ENCODE peak calls at places on chromosomes 1 and 21, in five cellular contexts. K is K562, R is GM12878, Z is GM23338, U is HepG2. J is an unnamed sample.

GRCh38 chr1:65538664-65539063 is 118.2 kb downstream of the LEPR start:
- DNase-seq in K (no peak), R (no peak), Z (no peak), U (no peak), J (no peak)

GRCh38 chr21:42646076-42646825 is 7.2 kb upstream of the PDE9A start:
- DNase-seq in K (no peak), R (no peak), Z (no peak), U (no peak), J (no peak)

GRCh38 chr1:214584805-214585766 is 17.9 kb upstream of the CENPF start:
- DNase-seq in K (peak), R (no peak), Z (peak), U (peak), J (peak)

GRCh38 chr1:100734716-100735115 is 15.2 kb downstream of the VCAM1 start:
- DNase-seq in K (no peak), R (no peak), Z (no peak), U (no peak), J (no peak)

GRCh38 chr1:53315456-53316048 is 12.3 kb downstream of the LRP8 start:
- DNase-seq in K (no peak), R (no peak), Z (no peak), U (no peak), J (no peak)

GRCh38 chr1:36771678-36772284 is 262.5 kb downstream of the GRIK3 start:
- DNase-seq in K (no peak), R (no peak), Z (peak), U (no peak), J (no peak)

GRCh38 chr21:38863291-38863690 is 57.6 kb downstream of the ETS2 start:
- DNase-seq in K (no peak), R (no peak), Z (no peak), U (no peak), J (no peak)

GRCh38 chr1:236480758-236481436 is 42.9 kb upstream of the LGALS8 start:
- DNase-seq in K (no peak), R (no peak), Z (no peak), U (peak), J (no peak)

GRCh38 chr1:154961207-154961496 is 430 bp downstream of the PYGO2 start:
- DNase-seq in K (peak), R (no peak), Z (no peak), U (peak), J (no peak)

GRCh38 chr1:43878440-43878839 is 55.2 kb upstream of the ARTN start:
- DNase-seq in K (no peak), R (no peak), Z (no peak), U (no peak), J (no peak)

GRCh38 chr1:3577300-3577699 is 34.0 kb downstream of the MEGF6 start:
- DNase-seq in K (no peak), R (no peak), Z (no peak), U (no peak), J (no peak)

GRCh38 chr1:166167395-166167922 is 658 bp upstream of the FAM78B start:
- DNase-seq in K (no peak), R (no peak), Z (peak), U (no peak), J (no peak)

GRCh38 chr1:117093091-117093534 is 28.4 kb downstream of the TRIM45 start:
- DNase-seq in K (peak), R (no peak), Z (peak), U (no peak), J (no peak)

GRCh38 chr1:226642421-226642820 is 93.9 kb downstream of the STUM start:
- DNase-seq in K (no peak), R (no peak), Z (no peak), U (no peak), J (no peak)

GRCh38 chr21:25639167-25639921 is at the start of gene JAM2:
- DNase-seq in K (no peak), R (no peak), Z (peak), U (no peak), J (peak)
- TF ChIP-seq JUNB in K (no peak), R (no peak), Z (no peak), U (no peak), J (no peak)

DNA sequence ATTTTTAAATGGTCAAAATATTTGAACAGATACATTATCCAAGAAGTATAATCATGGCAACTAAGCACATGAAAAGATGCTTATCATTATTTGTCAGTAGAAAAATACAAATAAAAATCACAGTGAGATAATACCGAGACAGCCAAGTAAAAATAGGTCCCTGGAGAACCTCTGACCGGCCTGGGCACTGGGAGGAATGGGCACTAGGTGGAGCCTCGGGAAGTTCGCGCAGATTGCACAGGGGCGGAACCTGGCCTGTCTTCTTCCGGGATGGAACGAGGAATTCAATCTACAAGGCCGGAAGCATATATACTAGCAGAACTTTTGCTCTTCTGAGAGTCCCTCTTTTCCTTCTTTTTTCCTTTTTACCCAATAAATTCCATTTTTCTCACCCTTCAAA is 148.5 kb upstream of the CHRM3 start:
- DNase-seq in K (no peak), R (no peak), Z (peak), U (no peak), J (no peak)
- TF ChIP-seq JUNB in K (no peak), R (no peak), Z (no peak), U (no peak), J (no peak)

GRCh38 chr1:6166221-6166620 is 13.9 kb downstream of the CHD5 start:
- DNase-seq in K (no peak), R (no peak), Z (no peak), U (no peak), J (no peak)

GRCh38 chr1:6165027-6165426 is 15.1 kb downstream of the CHD5 start:
- DNase-seq in K (no peak), R (no peak), Z (no peak), U (no peak), J (no peak)

GRCh38 chr1:6165441-6165985 is 14.6 kb downstream of the CHD5 start:
- DNase-seq in K (no peak), R (no peak), Z (no peak), U (no peak), J (no peak)

GRCh38 chr1:6167391-6168303 is 12.5 kb downstream of the CHD5 start:
- DNase-seq in K (no peak), R (no peak), Z (no peak), U (no peak), J (no peak)

GRCh38 chr1:6166655-6167390 is 13.3 kb downstream of the CHD5 start:
- DNase-seq in K (no peak), R (no peak), Z (no peak), U (no peak), J (no peak)
- TF ChIP-seq JUNB in K (no peak), R (no peak), Z (no peak), U (no peak), J (no peak)

DNA sequence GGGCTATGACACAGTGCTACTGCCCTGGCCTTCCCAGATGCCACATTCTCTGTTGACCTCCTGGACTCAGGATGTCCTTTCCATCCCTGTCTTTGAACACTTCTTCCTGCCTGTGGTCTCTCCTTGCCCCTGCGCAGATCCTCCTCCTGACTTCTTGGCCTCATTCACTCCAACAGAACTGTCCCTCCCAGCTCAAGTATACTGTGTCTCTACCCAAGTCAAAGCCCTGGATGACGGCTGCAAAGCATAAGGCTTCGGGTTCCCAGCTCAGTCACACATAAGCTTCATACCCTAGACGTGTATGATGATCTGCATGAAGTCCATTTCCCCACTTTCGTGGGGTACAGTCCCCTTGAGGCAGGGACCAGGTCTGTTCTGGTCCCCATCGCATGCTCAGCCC is 328.2 kb upstream of the VAMP3 start:
- DNase-seq in K (no peak), R (no peak), Z (no peak), U (no peak), J (no peak)
- TF ChIP-seq JUNB in K (no peak), R (no peak), Z (no peak), U (no peak), J (no peak)

DNA sequence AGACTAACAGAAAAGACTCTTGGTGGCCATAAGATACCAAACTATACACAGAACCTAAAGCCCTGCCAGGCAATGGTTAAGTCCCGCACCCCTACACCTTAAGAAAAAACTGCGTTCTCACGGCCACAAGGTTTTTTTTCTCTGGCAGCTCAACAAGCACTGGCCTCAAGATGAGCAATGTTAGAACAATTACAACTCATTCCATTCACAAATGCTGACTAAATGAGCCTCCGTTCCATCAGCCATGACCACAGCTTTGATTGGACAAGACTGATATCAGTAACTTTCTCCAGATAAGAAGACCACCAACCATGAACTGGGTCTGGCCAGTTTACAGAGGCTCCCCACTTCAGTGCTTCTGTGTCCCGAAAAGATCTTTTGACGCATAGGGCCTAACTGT is 31.9 kb downstream of the SEC16B start:
- DNase-seq in K (no peak), R (no peak), Z (no peak), U (no peak), J (no peak)
- TF ChIP-seq JUNB in K (no peak), R (no peak), Z (no peak), U (no peak), J (no peak)

DNA sequence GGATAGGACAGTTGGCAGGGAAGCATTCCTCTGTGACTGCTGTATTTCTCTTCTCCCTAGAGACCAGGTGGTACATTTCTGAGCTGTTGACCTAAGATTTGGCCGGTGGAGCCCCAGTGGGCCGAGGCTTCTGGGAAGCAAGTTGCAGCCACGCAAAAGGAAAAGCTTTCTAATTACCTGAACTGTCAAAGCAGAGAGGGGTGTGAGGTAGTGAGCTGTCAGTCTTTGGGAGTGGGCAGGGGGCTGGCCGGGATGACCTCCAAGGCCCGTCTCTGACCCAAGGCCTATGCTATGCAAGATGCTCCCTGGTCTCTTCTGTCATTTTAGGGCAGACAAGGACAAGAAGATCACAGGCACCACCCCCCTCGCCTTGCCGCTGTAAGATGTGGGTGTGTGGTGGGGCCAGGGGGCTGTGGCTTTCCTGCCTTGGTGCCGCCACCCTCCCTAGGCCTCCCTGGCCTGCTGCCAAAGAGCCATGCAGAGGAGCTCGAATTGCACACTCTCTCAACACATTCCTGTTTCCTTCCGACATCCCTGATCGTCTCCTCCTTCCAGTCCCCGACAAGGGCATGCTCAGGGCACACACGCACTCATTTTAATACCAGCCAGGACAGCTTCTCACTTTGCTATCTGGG is 7.7 kb downstream of the PADI1 start:
- DNase-seq in K (no peak), R (no peak), Z (peak), U (no peak), J (no peak)
- TF ChIP-seq JUNB in K (no peak), R (no peak), Z (no peak), U (no peak), J (no peak)

DNA sequence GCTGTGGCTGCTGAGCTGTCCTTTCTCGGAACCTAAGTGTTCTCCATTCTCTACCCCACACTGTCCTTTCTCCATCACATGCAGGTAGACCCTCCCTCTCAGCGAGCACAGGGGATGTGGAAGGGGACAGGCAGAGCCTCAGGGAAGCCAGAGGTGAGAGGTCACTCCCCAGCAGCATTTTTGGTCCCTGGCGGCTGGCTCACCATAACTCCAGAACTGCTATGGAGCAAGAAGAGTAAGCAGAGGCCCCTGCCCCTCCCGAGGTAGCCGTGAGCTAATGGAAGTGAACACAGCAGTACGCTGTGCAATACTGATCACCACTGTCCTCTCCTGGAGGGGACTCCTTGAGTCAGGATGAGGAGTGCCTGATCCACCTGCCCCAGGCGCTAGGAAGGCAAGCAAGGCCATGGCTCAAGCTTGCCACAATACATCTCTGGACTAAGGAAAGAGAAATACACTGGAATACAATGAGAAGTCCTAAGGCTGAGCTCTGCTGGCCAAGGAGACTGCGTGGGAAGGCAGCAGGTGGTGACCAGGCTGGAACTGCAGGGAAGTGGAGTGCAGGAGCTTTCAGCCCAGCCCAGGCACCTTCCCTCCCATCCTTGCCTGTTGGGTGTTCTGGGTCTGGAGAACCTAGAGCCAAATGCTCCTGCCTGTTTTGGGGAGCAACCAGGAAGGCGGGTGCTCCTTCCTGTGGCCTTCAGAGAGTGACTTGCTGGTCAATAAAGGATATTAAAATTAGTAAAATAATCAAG is 96.2 kb downstream of the LAMC2 start:
- DNase-seq in K (no peak), R (no peak), Z (no peak), U (no peak), J (no peak)
- TF ChIP-seq JUNB in K (no peak), R (no peak), Z (no peak), U (no peak), J (no peak)

DNA sequence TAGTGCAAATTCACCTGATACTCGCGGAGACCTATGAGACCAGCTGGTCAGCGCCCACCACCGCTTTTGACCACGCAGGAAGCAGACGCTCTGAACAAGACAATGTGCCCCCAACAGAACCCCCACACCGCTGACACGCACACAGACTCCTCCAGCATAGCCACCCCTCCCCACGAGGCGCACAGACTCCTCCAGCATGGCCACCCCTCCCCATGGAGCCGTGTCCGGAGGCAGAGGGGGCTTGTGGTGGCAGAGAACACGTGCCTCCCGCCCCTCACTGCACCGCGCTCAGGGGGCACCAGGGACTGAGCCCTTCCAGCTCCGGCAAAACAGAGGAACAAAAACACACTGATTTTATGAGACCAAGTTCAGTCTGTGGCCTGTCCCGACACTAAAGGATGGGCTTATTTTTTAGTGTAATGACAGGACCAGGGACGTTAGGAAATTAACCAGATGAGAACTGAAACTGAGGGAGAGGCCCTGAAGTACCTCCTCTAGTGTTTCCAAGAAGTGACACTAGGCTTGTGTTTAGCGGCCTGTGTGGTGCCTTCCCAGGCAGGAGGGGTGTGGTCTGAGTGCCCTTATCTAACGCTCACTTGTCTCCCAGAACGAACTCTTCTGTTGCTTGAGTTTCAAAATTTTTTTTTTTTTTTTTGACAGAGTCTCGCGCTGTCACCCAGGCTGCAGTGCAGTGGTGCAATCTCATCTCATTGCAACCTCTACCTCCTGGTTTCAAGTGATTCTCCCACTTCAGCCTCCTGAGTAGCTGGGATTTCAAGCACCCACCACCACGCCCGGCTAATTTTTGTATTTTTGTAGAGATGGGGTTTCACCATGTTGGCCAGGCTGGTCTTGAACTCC is 10.0 kb upstream of the AGPAT3 start:
- DNase-seq in K (peak), R (peak), Z (no peak), U (no peak), J (no peak)
- TF ChIP-seq JUNB in K (no peak), R (no peak), Z (no peak), U (no peak), J (no peak)

GRCh38 chr1:153617677-153618076 is 1.6 kb upstream of the S100A14 start:
- DNase-seq in K (peak), R (no peak), Z (peak), U (no peak), J (no peak)
- TF ChIP-seq JUNB in K (no peak), R (no peak), Z (no peak), U (no peak), J (no peak)

GRCh38 chr21:31557956-31558838 is 101.3 kb upstream of the SOD1 start:
- DNase-seq in K (no peak), R (no peak), Z (peak), U (no peak), J (no peak)
- TF ChIP-seq JUNB in K (no peak), R (no peak), Z (no peak), U (no peak), J (no peak)